ENCODE peak calls at places on chromosomes 1 and 21, in six cellular contexts. E, L, H, F, R and S are unnamed samples.

GRCh38 chr1:187237542-187237941 is 408.8 kb downstream of the PLA2G4A start:
- DNase-seq in E (no peak), L (no peak), H (no peak), F (no peak), R (no peak), S (no peak)

GRCh38 chr1:10380594-10381275 is 18.1 kb upstream of the PGD start:
- DNase-seq in E (peak; percentile 36), L (no peak), H (no peak), F (no peak), R (peak; percentile 79), S (peak; percentile 59)

GRCh38 chr21:32813265-32813903 is 41.8 kb upstream of the PAXBP1 start:
- DNase-seq in E (no peak), L (no peak), H (no peak), F (no peak), R (no peak), S (no peak)

GRCh38 chr1:154386643-154387352 is 18.3 kb upstream of the IL6R start:
- DNase-seq in E (no peak), L (no peak), H (no peak), F (peak; percentile 41), R (no peak), S (no peak)

GRCh38 chr21:44885615-44886014 is 12.1 kb upstream of the PTTG1IP start:
- DNase-seq in E (no peak), L (no peak), H (no peak), F (no peak), R (no peak), S (no peak)

GRCh38 chr1:174872615-174873058 is 127.1 kb upstream of the CACYBP start:
- DNase-seq in E (no peak), L (no peak), H (no peak), F (no peak), R (no peak), S (no peak)

GRCh38 chr1:30661311-30661710 is 62.1 kb downstream of the MATN1 start:
- DNase-seq in E (no peak), L (no peak), H (no peak), F (no peak), R (no peak), S (no peak)

GRCh38 chr1:98496246-98496995 is 165.1 kb upstream of the SNX7 start:
- DNase-seq in E (no peak), L (no peak), H (no peak), F (no peak), R (no peak), S (no peak)

GRCh38 chr1:9406111-9406510 is 113.4 kb downstream of the SPSB1 start:
- DNase-seq in E (no peak), L (no peak), H (no peak), F (no peak), R (no peak), S (no peak)

GRCh38 chr1:30225336-30225735 is 498.0 kb downstream of the MATN1 start:
- DNase-seq in E (no peak), L (no peak), H (no peak), F (no peak), R (no peak), S (no peak)

GRCh38 chr1:21219674-21220073 is 43.0 kb upstream of the EIF4G3 start:
- DNase-seq in E (no peak), L (no peak), H (no peak), F (no peak), R (no peak), S (no peak)

GRCh38 chr21:45816794-45817193 is 164.8 kb upstream of the COL6A1 start:
- DNase-seq in E (no peak), L (no peak), H (no peak), F (no peak), R (no peak), S (no peak)